ENCODE peak calls at places on chromosomes 16 and 17, in eight cellular contexts. C is AG04450; N is brain microvascular endothelial cell; Y is BJ; W is CD8-positive, alpha-beta T cell; J is adipocyte; B is CD8-positive, alpha-beta memory T cell; T is psoas muscle. V is an unnamed sample.

GRCh38 chr17:57281887-57282653 is 25.7 kb downstream of the MSI2 start:
- DNase-seq in B (peak), C (no peak), T (no peak), W (no peak), N (peak), Y (no peak), J (no peak), V (no peak)

GRCh38 chr16:76201385-76201784 is 75.8 kb upstream of the CNTNAP4 start:
- DNase-seq in Y (no peak), J (no peak), N (no peak), W (no peak), B (no peak), C (peak), T (no peak), V (no peak)

GRCh38 chr16:29848420-29849297 is 14.4 kb downstream of the CDIPT start:
- DNase-seq in Y (no peak), N (peak), J (peak), T (peak), C (no peak), B (peak), W (peak), V (peak)

GRCh38 chr17:67751101-67752074 is 33.7 kb downstream of the NOL11 start:
- DNase-seq in J (no peak), B (no peak), T (no peak), N (no peak), Y (no peak), C (no peak), W (no peak), V (peak)

GRCh38 chr17:82952019-82952418 is 112.2 kb upstream of the ZNF750 start:
- DNase-seq in C (no peak), N (no peak), W (no peak), J (no peak), T (peak), Y (no peak), B (no peak), V (no peak)

GRCh38 chr17:382644-383533 is 30.3 kb upstream of the RPH3AL start:
- DNase-seq in J (peak), C (peak), Y (no peak), W (no peak), N (peak), T (no peak), B (no peak), V (no peak)

GRCh38 chr17:62080647-62081046 is 15.6 kb upstream of the MED13 start:
- DNase-seq in T (no peak), N (no peak), B (no peak), Y (no peak), C (no peak), W (no peak), J (no peak), V (no peak)

GRCh38 chr17:60091908-60092331 is 13.2 kb upstream of the HEATR6 start:
- DNase-seq in J (peak), B (no peak), Y (no peak), W (no peak), C (peak), T (no peak), N (peak), V (peak)

GRCh38 chr17:7023576-7024401 is 939 bp downstream of the BCL6B start:
- DNase-seq in Y (no peak), B (peak), J (peak), N (peak), W (peak), C (no peak), T (peak), V (no peak)

GRCh38 chr17:38746893-38747384 is 1.2 kb downstream of the PCGF2 start:
- DNase-seq in C (no peak), N (no peak), W (no peak), T (no peak), J (peak), Y (no peak), B (no peak), V (no peak)

GRCh38 chr16:25258856-25259179 is 1.2 kb upstream of the ZKSCAN2 start:
- DNase-seq in Y (no peak), T (no peak), J (no peak), W (peak), B (peak), N (no peak), C (no peak), V (no peak)

GRCh38 chr17:74354123-74354522 is 7.5 kb downstream of the BTBD17 start:
- DNase-seq in B (peak), C (no peak), W (peak), N (no peak), Y (no peak), T (no peak), J (no peak), V (no peak)

GRCh38 chr16:76194621-76195015 is 82.6 kb upstream of the CNTNAP4 start:
- DNase-seq in T (no peak), C (no peak), N (no peak), Y (no peak), J (peak), W (no peak), B (no peak), V (no peak)

GRCh38 chr16:72787519-72788268 is 260.2 kb downstream of the ZFHX3 start:
- DNase-seq in Y (peak), T (peak), J (peak), N (peak), C (peak), B (peak), W (peak), V (peak)

GRCh38 chr16:50096791-50097190 is 31.0 kb downstream of the HEATR3 start:
- DNase-seq in Y (peak), C (peak), J (peak), T (no peak), W (no peak), N (peak), B (no peak), V (no peak)

GRCh38 chr16:66167564-66168291 is 198.8 kb upstream of the CDH5 start:
- DNase-seq in J (peak), C (no peak), B (no peak), N (no peak), T (no peak), W (no peak), Y (no peak), V (no peak)

GRCh38 chr17:48241131-48241591 is 133.6 kb downstream of the SNX11 start:
- DNase-seq in W (peak), N (peak), B (no peak), Y (peak), C (no peak), T (peak), J (peak), V (peak)

GRCh38 chr17:80452173-80452915 is 24.1 kb downstream of the NPTX1 start:
- DNase-seq in C (no peak), J (no peak), T (peak), N (no peak), Y (no peak), B (no peak), W (no peak), V (peak)

GRCh38 chr16:87416826-87417471 is 24.8 kb downstream of the MAP1LC3B start:
- DNase-seq in B (no peak), Y (no peak), J (peak), W (peak), N (peak), C (no peak), T (no peak), V (no peak)

GRCh38 chr16:1972490-1972877 is 631 bp downstream of the TBL3 start:
- DNase-seq in T (no peak), W (no peak), J (peak), Y (no peak), B (no peak), C (no peak), N (no peak), V (peak)

GRCh38 chr16:1975432-1976215 is 3.8 kb downstream of the TBL3 start:
- DNase-seq in Y (no peak), W (no peak), C (no peak), B (no peak), J (no peak), N (no peak), T (no peak), V (no peak)

GRCh38 chr16:1971678-1972489 is at the start of gene TBL3:
- DNase-seq in C (peak), J (peak), N (peak), Y (peak), W (peak), B (peak), T (peak), V (peak)

GRCh38 chr16:1974157-1975070 is 2.6 kb downstream of the TBL3 start:
- DNase-seq in J (no peak), W (no peak), T (no peak), Y (no peak), B (no peak), N (no peak), C (no peak), V (no peak)

DNA sequence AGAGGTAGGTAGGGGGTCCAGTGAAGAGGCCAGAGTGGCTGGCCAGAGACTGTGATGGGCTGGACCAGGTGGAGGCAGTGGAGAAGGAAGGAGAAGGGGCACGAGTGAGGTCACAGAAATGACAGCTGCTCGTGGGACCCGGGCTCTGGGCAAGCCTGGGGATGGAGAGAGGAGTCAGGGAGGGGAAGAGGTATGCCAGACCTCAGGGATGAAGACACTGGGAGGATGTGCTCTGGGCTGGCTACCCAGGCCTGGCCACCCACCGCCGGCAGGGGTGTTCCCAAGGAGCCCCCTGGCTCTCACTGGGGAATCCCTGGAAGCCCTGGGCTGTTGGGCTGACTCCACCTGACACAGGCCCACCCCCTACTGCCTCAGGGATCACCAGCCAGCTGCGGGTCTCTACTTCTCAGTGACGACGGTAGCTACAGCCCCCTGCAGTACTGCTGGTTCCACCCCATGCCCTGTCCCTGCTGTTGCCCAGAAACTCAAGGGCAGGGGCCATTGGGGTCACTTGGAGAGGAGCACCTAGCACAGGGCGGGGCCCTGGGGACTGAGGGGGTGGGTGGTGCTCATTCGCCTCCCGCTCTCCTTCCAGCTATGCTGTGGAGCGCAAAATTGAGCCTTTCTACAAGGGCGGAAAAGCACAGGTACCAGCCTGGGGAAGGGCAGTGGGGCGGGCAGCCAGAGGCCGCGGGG is 1.8 kb downstream of the TBL3 start:
- DNase-seq in B (no peak), J (no peak), C (no peak), W (no peak), T (no peak), Y (no peak), N (no peak), V (no peak)
- H3K4me3 ChIP-seq in B (no peak), J (no peak), C (no peak), W (no peak), T (peak), Y (no peak), N (no peak), V (peak)

GRCh38 chr17:46896991-46897390 is 26.0 kb upstream of the GOSR2 start:
- DNase-seq in T (no peak), W (no peak), Y (no peak), C (no peak), B (no peak), N (no peak), J (no peak), V (no peak)

GRCh38 chr17:46894476-46895151 is 28.3 kb upstream of the GOSR2 start:
- DNase-seq in W (no peak), J (no peak), T (no peak), B (no peak), N (no peak), C (no peak), Y (no peak), V (no peak)

GRCh38 chr17:46892192-46892703 is 30.7 kb upstream of the GOSR2 start:
- DNase-seq in C (no peak), Y (no peak), N (no peak), J (no peak), T (no peak), W (no peak), B (no peak), V (no peak)

GRCh38 chr17:46894024-46894423 is 28.9 kb upstream of the GOSR2 start:
- DNase-seq in J (no peak), B (no peak), N (no peak), T (no peak), Y (no peak), W (no peak), C (no peak), V (no peak)

DNA sequence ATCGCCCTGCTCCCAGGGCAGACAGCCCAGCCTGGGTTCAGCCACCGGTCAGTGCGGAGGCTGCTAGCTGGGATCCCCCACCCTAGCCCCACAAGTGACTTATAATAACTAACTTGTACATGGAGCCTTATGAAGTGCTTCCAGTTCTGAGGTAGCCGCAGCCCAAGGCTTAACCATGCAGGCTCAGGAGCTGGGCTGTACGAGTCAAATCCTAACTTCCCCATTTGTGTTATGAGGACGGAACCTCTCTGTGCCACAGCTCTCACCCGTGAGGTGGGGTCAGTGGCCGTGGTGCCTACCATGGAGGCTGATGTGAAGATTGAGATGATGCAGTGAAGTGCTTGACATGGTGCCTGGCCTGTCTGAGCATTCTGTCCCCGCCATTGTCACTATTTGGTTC is 27.8 kb upstream of the GOSR2 start:
- DNase-seq in N (no peak), J (no peak), B (no peak), W (no peak), Y (no peak), C (no peak), T (no peak), V (no peak)
- H3K4me3 ChIP-seq in N (no peak), J (no peak), B (no peak), W (no peak), Y (no peak), C (no peak), T (no peak), V (no peak)

GRCh38 chr16:9546438-9546786 is 455.0 kb downstream of the HAPSTR1 start:
- DNase-seq in J (no peak), W (no peak), Y (no peak), T (no peak), C (no peak), B (no peak), N (no peak), V (no peak)
- H3K4me3 ChIP-seq in J (no peak), W (no peak), Y (no peak), T (no peak), C (no peak), B (no peak), N (no peak), V (no peak)

DNA sequence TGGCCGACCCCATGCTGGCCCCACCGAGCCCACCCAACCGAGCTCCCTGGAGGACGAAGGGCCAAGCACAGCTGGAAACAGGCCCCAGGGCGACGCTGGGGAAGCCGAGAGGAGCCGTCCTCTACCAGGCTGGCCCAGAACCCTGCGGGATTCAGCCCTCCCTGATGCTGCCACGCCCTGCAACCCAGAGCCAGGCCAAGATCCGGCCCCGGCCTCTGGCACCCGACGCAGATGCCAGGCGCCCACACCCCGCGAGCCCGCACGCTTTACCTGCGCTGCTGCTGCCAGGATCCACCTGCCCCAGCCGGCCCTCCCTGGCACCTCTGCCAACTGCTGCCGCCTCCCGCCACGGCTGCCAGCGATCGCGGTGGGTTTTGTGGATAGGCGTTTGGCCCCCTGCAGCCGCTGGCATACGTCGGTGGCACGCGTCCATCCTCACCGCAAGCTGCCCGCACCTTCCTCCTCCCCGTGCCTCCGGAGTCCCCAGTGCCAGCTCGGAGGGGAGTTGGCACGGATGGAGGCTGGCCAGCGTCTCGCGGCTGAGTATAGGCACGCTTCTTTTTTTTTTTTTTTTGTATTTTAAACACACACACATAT is 41.4 kb upstream of the ACSF3 start:
- DNase-seq in N (no peak), T (no peak), Y (no peak), C (no peak), W (no peak), B (no peak), J (no peak), V (peak)
- H3K4me3 ChIP-seq in N (no peak), T (peak), Y (no peak), C (peak), W (no peak), B (no peak), J (no peak), V (peak)

DNA sequence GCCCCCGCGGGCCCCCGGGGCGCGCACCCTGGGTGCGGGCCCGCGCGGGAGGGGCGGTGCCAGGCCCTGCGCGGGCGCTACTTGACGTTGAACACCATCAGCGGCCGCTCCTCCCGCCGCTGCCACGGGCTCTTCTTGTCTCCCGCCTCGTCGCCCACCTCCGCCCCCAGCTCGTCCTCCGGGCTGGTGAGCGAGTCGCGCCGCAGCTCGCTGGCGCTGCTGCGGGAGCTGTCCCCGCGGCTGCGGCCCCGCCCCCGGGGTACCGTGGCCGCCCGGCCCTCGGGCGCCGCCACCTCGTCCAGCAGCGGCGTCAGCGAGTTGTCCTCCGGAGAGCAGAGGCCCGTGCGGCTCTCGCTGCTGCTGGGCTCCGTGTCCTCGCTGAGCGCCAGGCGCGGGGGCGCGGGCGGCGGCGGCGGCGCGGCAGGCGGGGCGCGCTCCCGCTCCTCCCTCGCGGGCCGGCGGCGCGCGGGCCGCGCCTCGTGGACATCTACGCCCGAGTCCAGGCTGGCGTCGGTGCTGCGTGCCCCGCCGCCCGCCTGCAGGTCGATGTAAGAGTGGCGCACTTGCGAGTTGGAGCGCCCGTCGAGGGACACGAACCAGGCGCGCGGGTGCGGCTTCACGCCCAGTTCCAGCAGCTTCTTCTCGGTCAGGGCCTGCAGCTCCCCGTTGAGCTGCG is 8.7 kb downstream of the GRN start:
- DNase-seq in W (no peak), T (no peak), J (no peak), C (no peak), B (peak), N (no peak), Y (no peak), V (peak)
- H3K4me3 ChIP-seq in W (peak), T (peak), J (peak), C (no peak), B (no peak), N (peak), Y (peak), V (peak)

V was measured in MG63.